ENCODE peak calls at places on chromosomes 13 and 19, in four cellular contexts. M, G, O and Z are unnamed samples.
A peak's percentile ranks its signal among the peaks of the same experiment; 100 is the strongest.

GRCh38 chr13:20192470-20193141 is at the start of gene GJB2:
- DNase-seq in G (peak; percentile 49), M (no peak), O (no peak), Z (no peak)

GRCh38 chr13:26074706-26075105 is 22.9 kb upstream of the SHISA2 start:
- DNase-seq in O (no peak), G (no peak), M (no peak), Z (no peak)

GRCh38 chr13:102100234-102100633 is 301.6 kb downstream of the FGF14 start:
- DNase-seq in O (no peak), M (no peak), G (no peak), Z (no peak)

GRCh38 chr19:6232567-6232966 is 47.2 kb downstream of the MLLT1 start:
- DNase-seq in M (no peak), O (no peak), G (no peak), Z (no peak)

GRCh38 chr19:10454267-10454666 is 33.9 kb downstream of the PDE4A start:
- DNase-seq in M (peak; percentile 18), G (peak; percentile 93), O (peak; percentile 40), Z (no peak)

GRCh38 chr19:12224676-12225075 is 61.8 kb downstream of the ZNF136 start:
- DNase-seq in M (no peak), O (no peak), G (no peak), Z (no peak)

GRCh38 chr13:114097893-114098688 is 34.3 kb downstream of the RASA3 start:
- DNase-seq in G (no peak), O (no peak), M (no peak), Z (no peak)

GRCh38 chr13:99548448-99548847 is 47.2 kb downstream of the TM9SF2 start:
- DNase-seq in G (no peak), O (no peak), M (no peak), Z (no peak)

GRCh38 chr13:63680704-63681103 is 2265.1 kb upstream of the PCDH20 start:
- DNase-seq in O (no peak), M (no peak), G (peak; percentile 9), Z (no peak)

GRCh38 chr13:33634526-33635111 is 183.3 kb upstream of the RFC3 start:
- DNase-seq in O (peak; percentile 17), G (no peak), M (no peak), Z (no peak)

GRCh38 chr13:25329706-25330105 is 28.3 kb downstream of the NUP58 start:
- DNase-seq in M (no peak), O (no peak), G (no peak), Z (no peak)

GRCh38 chr13:48804836-48805601 is 151.3 kb downstream of the CYSLTR2 start:
- DNase-seq in G (no peak), O (no peak), M (no peak), Z (no peak)

GRCh38 chr13:111275995-111276618 is 44.3 kb upstream of the TEX29 start:
- DNase-seq in M (no peak), O (no peak), G (no peak), Z (no peak)

GRCh38 chr13:30679483-30680330 is 55.6 kb upstream of the ALOX5AP start:
- DNase-seq in G (peak; percentile 60), O (no peak), M (no peak), Z (no peak)

GRCh38 chr13:113857531-113858195 is 6.2 kb downstream of the GAS6 start:
- DNase-seq in M (no peak), G (peak; percentile 59), O (no peak), Z (no peak)

GRCh38 chr19:23273022-23273593 is 22.9 kb upstream of the ZNF724 start:
- DNase-seq in O (no peak), G (peak; percentile 38), M (no peak), Z (no peak)

GRCh38 chr19:37304190-37304883 is 66.6 kb upstream of the ZNF527 start:
- DNase-seq in G (peak; percentile 64), O (peak; percentile 30), M (peak; percentile 47), Z (no peak)

GRCh38 chr19:37953125-37953524 is 46.1 kb downstream of the SIPA1L3 start:
- DNase-seq in M (no peak), O (no peak), G (peak; percentile 57), Z (no peak)

GRCh38 chr13:77356155-77356554 is 29.3 kb upstream of the MYCBP2 start:
- DNase-seq in M (no peak), O (no peak), G (no peak), Z (no peak)

GRCh38 chr13:80428344-80429096 is 87.6 kb upstream of the SPRY2 start:
- DNase-seq in O (no peak), M (no peak), G (peak; percentile 14), Z (no peak)

GRCh38 chr13:79445968-79446645 is 34.8 kb upstream of the NDFIP2 start:
- DNase-seq in O (no peak), M (no peak), G (peak; percentile 47), Z (no peak)

GRCh38 chr19:41872775-41873647 is 4.1 kb upstream of the CD79A start:
- DNase-seq in O (peak; percentile 53), M (peak; percentile 74), G (peak; percentile 87), Z (no peak)

DNA sequence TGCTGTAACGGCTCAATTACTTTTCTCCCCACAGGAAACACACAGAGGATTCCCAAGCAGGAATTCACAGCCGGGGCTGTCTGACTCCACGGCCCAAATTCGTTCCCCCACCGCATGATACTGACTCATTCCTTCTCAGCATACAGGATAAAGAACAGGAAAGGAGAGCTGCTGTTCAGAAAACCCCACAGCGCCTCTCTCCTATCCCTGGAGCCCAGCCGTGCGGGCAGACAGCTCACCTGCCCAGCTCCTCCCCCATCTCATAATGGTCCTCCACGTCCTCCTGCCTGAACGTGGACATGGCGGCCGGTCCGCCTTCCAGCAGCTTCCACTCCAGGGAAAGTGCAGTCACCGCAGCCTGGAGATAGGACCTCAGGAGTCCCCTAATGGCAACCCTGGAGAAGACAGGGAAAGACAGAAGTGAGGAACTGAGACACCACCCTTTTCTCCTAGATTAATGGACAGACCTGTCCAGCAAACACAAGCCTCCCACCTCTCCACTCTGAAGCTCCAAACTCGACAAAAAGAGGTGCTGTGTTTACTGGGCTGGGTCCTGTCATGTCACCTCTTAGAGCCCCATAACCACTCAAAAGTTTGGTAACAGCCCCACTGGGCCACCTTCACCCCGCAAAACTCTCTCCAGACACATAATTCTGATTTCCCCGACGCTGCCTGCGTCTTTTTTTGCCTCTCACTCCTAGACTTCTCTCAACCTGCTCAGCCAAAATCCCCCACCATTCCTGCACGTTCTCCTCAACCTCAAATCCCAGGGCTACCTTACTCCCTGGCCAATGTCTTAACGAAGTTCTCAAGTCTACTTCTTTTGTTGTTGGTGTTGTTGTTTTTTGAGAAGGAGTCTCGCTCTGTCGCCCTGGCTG is 1.2 kb downstream of the DAPK3 start:
- DNase-seq in G (peak; percentile 54), O (no peak), M (peak; percentile 18), Z (no peak)
- TF ChIP-seq CTCF in G (peak; percentile 11), O (peak; percentile 31), M (peak; percentile 16), Z (peak; percentile 33)

GRCh38 chr19:14467816-14468215 is 7.3 kb downstream of the PTGER1 start:
- DNase-seq in G (no peak), M (no peak), O (no peak), Z (no peak)
- TF ChIP-seq CTCF in G (no peak), M (no peak), O (no peak), Z (no peak)

GRCh38 chr19:30222428-30222873 is 149.7 kb upstream of the ZNF536 start:
- DNase-seq in G (peak; percentile 75), M (peak; percentile 43), O (peak; percentile 54), Z (no peak)
- TF ChIP-seq CTCF in G (peak; percentile 81), M (peak; percentile 87), O (peak; percentile 81), Z (peak; percentile 67)

GRCh38 chr13:89363144-89363543 is 1692.0 kb downstream of the SLITRK5 start:
- DNase-seq in O (no peak), G (no peak), M (no peak), Z (no peak)

GRCh38 chr13:89361909-89362308 is 1690.7 kb downstream of the SLITRK5 start:
- DNase-seq in O (no peak), M (no peak), G (no peak), Z (no peak)
- TF ChIP-seq CTCF in O (no peak), M (no peak), G (peak; percentile 38), Z (peak; percentile 37)

GRCh38 chr13:23645851-23646250 is 75.6 kb downstream of the TNFRSF19 start:
- DNase-seq in O (no peak), G (no peak), M (no peak), Z (no peak)

GRCh38 chr13:23642110-23642509 is 71.9 kb downstream of the TNFRSF19 start:
- DNase-seq in O (no peak), G (no peak), M (no peak), Z (no peak)

GRCh38 chr13:23643828-23644419 is 73.7 kb downstream of the TNFRSF19 start:
- DNase-seq in M (no peak), G (no peak), O (no peak), Z (no peak)

GRCh38 chr13:23639672-23640275 is 69.6 kb downstream of the TNFRSF19 start:
- DNase-seq in O (no peak), G (no peak), M (no peak), Z (no peak)

DNA sequence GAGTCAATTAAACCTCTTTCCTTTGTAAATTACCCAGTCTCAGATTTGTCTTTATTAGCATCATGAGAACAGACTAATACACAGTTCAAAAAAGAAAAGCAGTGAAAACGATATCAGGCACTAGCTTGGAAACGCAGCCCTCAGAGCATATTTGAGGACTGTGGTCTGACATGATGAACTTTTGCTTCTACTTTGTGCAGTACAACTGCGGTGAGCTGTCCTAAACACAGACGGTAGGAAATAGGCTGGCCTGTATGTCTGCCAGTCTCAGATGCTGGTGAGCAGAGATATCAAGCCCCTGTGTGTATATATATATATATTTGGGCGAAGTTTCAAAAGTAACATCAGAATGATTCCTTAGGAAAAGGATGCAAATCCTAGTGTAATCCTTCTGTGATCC is 74.3 kb downstream of the TNFRSF19 start:
- DNase-seq in O (no peak), G (no peak), M (no peak), Z (no peak)
- TF ChIP-seq CTCF in O (no peak), G (no peak), M (no peak), Z (no peak)

DNA sequence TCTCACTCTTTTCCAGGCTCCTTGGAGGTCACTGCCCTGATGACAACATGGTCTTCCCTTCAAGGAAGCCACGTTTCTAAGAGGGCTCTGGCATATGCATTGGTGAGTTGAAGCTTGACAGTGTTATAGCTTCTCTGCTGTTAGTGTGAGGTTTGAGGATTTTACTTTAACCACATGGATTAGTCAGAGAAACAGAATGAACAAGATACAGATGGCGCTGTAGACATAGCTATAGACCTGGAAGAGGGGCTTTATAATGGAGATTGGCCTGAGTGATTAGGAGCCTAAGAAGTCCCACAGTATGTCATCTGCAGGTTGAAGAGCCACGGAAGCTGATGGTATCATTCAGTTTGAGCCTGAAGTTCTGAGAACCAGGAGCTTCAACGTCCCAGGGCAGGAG is 18.4 kb upstream of the URI1 start:
- DNase-seq in O (no peak), G (no peak), M (no peak), Z (no peak)
- TF ChIP-seq CTCF in O (no peak), G (no peak), M (no peak), Z (no peak)

GRCh38 chr19:40862333-40862732 is 12.1 kb upstream of the CYP2A6 start:
- DNase-seq in O (no peak), M (no peak), G (no peak), Z (no peak)
- TF ChIP-seq CTCF in O (no peak), M (no peak), G (no peak), Z (no peak)